ENCODE peak calls at places on chromosome 1, in four cellular contexts. X is K562, G is GM12878, J is SK-N-SH. A is an unnamed sample.

GRCh38 chr1:99965646-99966375 is 4.0 kb upstream of the SLC35A3 start:
- DNase-seq in X (no peak), G (no peak), J (peak; percentile 41), A (no peak)

GRCh38 chr1:113233441-113233840 is 156.9 kb upstream of the MAGI3 start:
- DNase-seq in X (no peak), G (no peak), J (no peak), A (no peak)

GRCh38 chr1:154791292-154792278 is 78.5 kb downstream of the KCNN3 start:
- DNase-seq in X (no peak), G (peak; percentile 88), J (no peak), A (no peak)

GRCh38 chr1:19448491-19449439 is 36.6 kb downstream of the CAPZB start:
- DNase-seq in J (peak; percentile 89), X (no peak), G (no peak), A (no peak)

GRCh38 chr1:232549998-232550397 is 79.9 kb downstream of the SIPA1L2 start:
- DNase-seq in G (no peak), X (no peak), J (no peak), A (no peak)

GRCh38 chr1:159012495-159012894 is 2.8 kb downstream of the IFI16 start:
- DNase-seq in G (peak; percentile 58), J (no peak), X (no peak), A (no peak)

GRCh38 chr1:235859775-235860174 is 6.9 kb downstream of the LYST start:
- DNase-seq in G (no peak), J (no peak), X (no peak), A (no peak)

GRCh38 chr1:918843-919242 is 4.9 kb upstream of the SAMD11 start:
- DNase-seq in J (no peak), G (no peak), X (no peak), A (no peak)

GRCh38 chr1:119631433-119632102 is 16.5 kb downstream of the ZNF697 start:
- DNase-seq in G (no peak), J (peak; percentile 96), X (no peak), A (no peak)

GRCh38 chr1:59017501-59018231 is 233.8 kb upstream of the JUN start:
- DNase-seq in G (no peak), J (no peak), X (no peak), A (no peak)

GRCh38 chr1:107940178-107940577 is 24.8 kb downstream of the VAV3 start:
- DNase-seq in X (no peak), J (no peak), G (no peak), A (no peak)

GRCh38 chr1:30043256-30043655 is 680.1 kb downstream of the MATN1 start:
- DNase-seq in X (no peak), G (no peak), J (no peak), A (no peak)

GRCh38 chr1:30041741-30042437 is 681.5 kb downstream of the MATN1 start:
- DNase-seq in G (no peak), X (no peak), J (no peak), A (no peak)

GRCh38 chr1:30044745-30045144 is 678.6 kb downstream of the MATN1 start:
- DNase-seq in J (no peak), G (no peak), X (no peak), A (peak; percentile 41)

GRCh38 chr1:30043731-30044408 is 679.5 kb downstream of the MATN1 start:
- DNase-seq in J (no peak), X (no peak), G (no peak), A (peak; percentile 29)

DNA sequence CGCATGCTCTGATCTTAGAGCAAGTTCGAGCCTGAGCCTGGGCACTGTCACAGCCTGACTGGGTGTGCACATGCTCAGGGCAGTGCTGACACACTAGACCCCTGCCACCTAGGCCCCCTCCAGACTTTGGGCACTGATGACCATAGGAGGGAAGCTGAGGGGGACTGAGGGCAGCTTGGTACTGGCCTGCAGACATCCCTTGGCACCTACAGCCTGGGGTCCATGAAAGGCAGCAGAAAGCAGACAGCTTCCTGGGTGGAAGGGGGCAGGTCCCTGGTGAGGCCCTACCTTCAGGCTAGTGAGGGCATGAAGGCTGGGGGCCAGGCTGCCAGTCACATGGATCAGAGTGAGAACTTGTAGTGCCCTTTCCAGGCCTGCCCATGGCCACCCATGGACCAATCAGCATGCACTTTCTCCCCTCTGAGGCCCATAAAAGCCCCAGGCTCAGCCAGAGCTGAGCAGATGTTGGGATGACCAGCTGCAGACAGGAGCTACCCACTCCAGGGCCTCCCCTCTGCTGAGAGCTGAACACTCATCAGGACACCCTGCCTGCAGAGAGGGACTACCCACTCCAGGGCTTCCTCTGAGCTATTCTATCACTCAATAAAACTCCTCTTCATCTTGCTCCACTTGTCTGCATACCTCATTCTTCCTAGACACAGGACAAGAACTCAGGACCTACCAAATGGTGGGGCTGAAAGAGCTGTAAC is 680.8 kb downstream of the MATN1 start:
- DNase-seq in J (no peak), X (no peak), G (no peak), A (no peak)
- TF ChIP-seq NRF1 in J (no peak), X (no peak), G (no peak), A (no peak)

GRCh38 chr1:39080884-39081265 is 54.7 kb downstream of the NDUFS5 start:
- DNase-seq in X (peak; percentile 70), J (no peak), G (no peak), A (peak; percentile 86)
- TF ChIP-seq NRF1 in X (no peak), J (no peak), G (no peak), A (no peak)

GRCh38 chr1:78231477-78231876 is 185.7 kb downstream of the GIPC2 start:
- DNase-seq in J (no peak), X (no peak), G (no peak), A (no peak)
- TF ChIP-seq NRF1 in J (no peak), X (no peak), G (no peak), A (no peak)

GRCh38 chr1:160205974-160206369 is 788 bp downstream of the PEA15 start:
- DNase-seq in J (peak; percentile 61), X (peak; percentile 62), G (no peak), A (no peak)
- TF ChIP-seq NRF1 in J (no peak), X (no peak), G (no peak), A (no peak)

GRCh38 chr1:12711421-12712005 is 4.4 kb upstream of the AADACL3 start:
- DNase-seq in X (no peak), J (no peak), G (no peak), A (no peak)
- TF ChIP-seq NRF1 in X (no peak), J (no peak), G (no peak), A (no peak)

GRCh38 chr1:227725036-227725435 is 10.1 kb downstream of the JMJD4 start:
- DNase-seq in G (no peak), X (no peak), J (no peak), A (no peak)
- TF ChIP-seq NRF1 in G (no peak), X (no peak), J (no peak), A (no peak)

A was measured in H1.